ENCODE peak calls at places on chromosomes 2 and 18, in six cellular contexts. P is K562, K is gastrocnemius medialis, U is body of pancreas, Q is heart left ventricle, R is HepG2. J is an unnamed sample. For H3K27me3 and H3K4me1, the result is how much of the 10 kb centered on the place peaks cover.

GRCh38 chr2:42372474-42372787 is 11.4 kb upstream of the COX7A2L start:
- ATAC-seq in P (no peak), R (no peak), U (no peak), Q (no peak), K (no peak), J (no peak)

GRCh38 chr2:52897511-52898085 is 870.0 kb upstream of the CHAC2 start:
- ATAC-seq in U (no peak), R (no peak), Q (no peak), K (no peak), P (no peak), J (no peak)

GRCh38 chr18:62446511-62446910 is 76.3 kb upstream of the ZCCHC2 start:
- ATAC-seq in Q (no peak), K (no peak), R (no peak), P (no peak), U (no peak), J (no peak)

GRCh38 chr2:103818176-103818575 is 1035.7 kb upstream of the POU3F3 start:
- ATAC-seq in Q (no peak), U (no peak), R (no peak), K (no peak), P (no peak), J (no peak)

GRCh38 chr2:177896587-177896986 is 176.0 kb downstream of the PDE11A start:
- ATAC-seq in P (no peak), U (no peak), R (no peak), K (no peak), Q (no peak), J (no peak)

GRCh38 chr2:138676654-138677053 is 103.5 kb downstream of the NXPH2 start:
- ATAC-seq in U (no peak), P (no peak), R (no peak), K (no peak), Q (no peak), J (no peak)

GRCh38 chr2:46669996-46670793 is 190.8 kb downstream of the TMEM247 start:
- ATAC-seq in K (no peak), R (no peak), U (no peak), P (no peak), Q (peak), J (no peak)

GRCh38 chr2:217822296-217823252 is 180.2 kb downstream of the TNS1 start:
- ATAC-seq in K (no peak), Q (peak), R (peak), P (peak), U (peak), J (peak)

GRCh38 chr18:10054366-10054765 is 140.6 kb downstream of the VAPA start:
- ATAC-seq in Q (no peak), K (no peak), P (no peak), U (no peak), R (no peak), J (no peak)

GRCh38 chr2:225998653-225999052 is 599.1 kb downstream of the NYAP2 start:
- ATAC-seq in Q (no peak), K (no peak), R (no peak), U (no peak), P (no peak), J (no peak)

GRCh38 chr2:148554459-148555247 is 89.9 kb upstream of the EPC2 start:
- ATAC-seq in P (peak), R (no peak), Q (no peak), U (no peak), K (no peak), J (no peak)

GRCh38 chr18:43642647-43643046 is 365.4 kb upstream of the SYT4 start:
- ATAC-seq in R (no peak), K (no peak), U (no peak), Q (no peak), P (no peak), J (no peak)

GRCh38 chr18:32669549-32670165 is 103.2 kb downstream of the KLHL14 start:
- ATAC-seq in Q (no peak), U (no peak), K (no peak), P (no peak), R (peak), J (no peak)

GRCh38 chr2:147460140-147460539 is 384.7 kb upstream of the ACVR2A start:
- ATAC-seq in R (no peak), K (peak), Q (peak), U (no peak), P (no peak), J (peak)

GRCh38 chr2:136116111-136116812 is 1.7 kb downstream of the CXCR4 start:
- ATAC-seq in Q (peak), P (peak), K (no peak), U (no peak), R (no peak), J (no peak)

GRCh38 chr2:232103140-232103737 is 141.7 kb downstream of the DIS3L2 start:
- ATAC-seq in U (no peak), R (no peak), Q (no peak), P (no peak), K (no peak), J (no peak)

GRCh38 chr2:241941691-241942301 is 72.3 kb downstream of the RTP5 start:
- ATAC-seq in Q (no peak), P (no peak), R (no peak), U (no peak), K (no peak), J (peak)

GRCh38 chr2:44200011-44200410 is 31.3 kb downstream of the PPM1B start:
- ATAC-seq in P (no peak), U (no peak), K (no peak), R (no peak), Q (no peak), J (no peak)

GRCh38 chr2:207330912-207331311 is 165.2 kb upstream of the KLF7 start:
- ATAC-seq in R (no peak), U (peak), K (peak), P (peak), Q (peak), J (peak)

GRCh38 chr2:169853041-169853668 is 25.9 kb downstream of the UBR3 start:
- ATAC-seq in R (no peak), K (no peak), P (peak), Q (no peak), U (no peak), J (no peak)

GRCh38 chr2:240233891-240234502 is 93.5 kb upstream of the OTOS start:
- ATAC-seq in P (no peak), R (peak), U (peak), K (peak), Q (peak), J (no peak)
- TF ChIP-seq POLR2A in P (no peak), R (no peak), U (no peak), K (no peak), Q (no peak), J (no peak)

DNA sequence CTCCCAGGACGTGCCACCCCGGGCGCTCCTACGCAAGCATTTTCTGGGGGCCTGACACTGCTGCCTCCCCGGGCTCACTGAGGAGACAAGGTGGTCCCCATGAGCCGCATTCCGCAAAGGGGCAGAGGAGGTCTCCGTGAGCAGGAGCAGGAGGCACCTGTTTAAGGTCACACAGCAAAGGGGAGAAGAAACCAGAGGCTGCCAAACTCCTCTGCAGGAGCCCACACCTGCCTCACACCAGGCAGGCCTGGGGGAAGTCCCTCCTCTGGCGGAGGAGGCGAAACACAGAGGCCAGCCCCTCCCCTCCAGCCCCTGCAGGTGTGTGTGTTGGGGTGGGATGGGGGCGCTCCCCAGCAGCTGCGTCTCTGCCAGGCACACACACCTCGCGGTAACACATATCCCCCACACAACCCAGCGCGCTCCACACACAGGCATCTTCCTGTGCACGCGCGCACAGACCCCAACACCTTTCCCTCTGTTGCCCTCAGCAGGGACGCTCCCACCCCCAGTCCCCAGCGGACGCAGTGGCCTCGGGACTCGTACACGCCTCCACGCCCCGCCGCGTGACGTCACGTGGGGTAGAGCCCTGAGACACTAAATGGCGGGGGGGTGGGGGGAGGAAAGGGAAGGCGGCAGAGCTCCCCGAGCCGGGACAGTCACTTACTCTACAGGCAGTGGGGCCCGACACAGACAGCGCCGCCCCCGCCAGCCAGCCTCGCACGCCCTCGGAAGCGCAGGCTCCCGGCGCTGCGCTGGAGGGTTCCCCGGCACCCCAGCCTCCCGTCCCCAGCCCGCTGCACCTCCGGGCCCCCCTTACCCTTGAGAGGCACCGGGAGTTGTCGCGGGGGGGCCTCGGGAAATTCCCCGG is 537 bp upstream of the WNT10A start:
- ATAC-seq in R (peak), P (peak), K (no peak), U (peak), Q (no peak), J (no peak)
- H3K27me3 ChIP-seq in R (under half), P (under half), K (half or more), U (under half), Q (half or more), J (half or more)

GRCh38 chr2:65349863-65350262 is 82.5 kb downstream of the SPRED2 start:
- ATAC-seq in R (peak), K (no peak), Q (no peak), P (peak), U (no peak), J (no peak)
- H3K4me1 ChIP-seq in R (half or more), K (under half), Q (under half), P (under half), U (under half), J (under half)

GRCh38 chr2:62570861-62571698 is 65.1 kb upstream of the TMEM17 start:
- ATAC-seq in R (peak), Q (peak), P (no peak), K (no peak), U (peak), J (peak)
- TF ChIP-seq POLR2A in R (no peak), Q (no peak), P (no peak), K (no peak), U (peak), J (no peak)

DNA sequence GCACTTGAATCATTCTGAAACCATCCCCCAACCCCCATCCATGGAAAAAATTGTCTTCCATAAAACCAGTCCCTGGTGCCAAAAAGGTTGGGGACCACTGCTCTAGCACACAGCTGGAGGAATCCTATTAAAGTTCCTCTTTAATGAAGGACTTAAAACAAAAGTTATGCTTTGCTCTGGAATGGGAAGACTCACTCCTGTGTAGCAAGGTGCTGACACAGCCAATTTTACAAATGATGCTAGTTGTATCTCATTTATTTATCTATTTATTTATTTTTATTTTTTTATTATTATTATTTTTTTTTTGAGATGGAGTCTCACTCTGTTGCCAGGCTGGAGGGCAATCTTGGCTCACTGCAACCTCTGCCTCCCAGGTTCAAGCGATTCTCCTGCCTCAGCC is 58.9 kb upstream of the NDUFV2 start:
- ATAC-seq in R (no peak), K (no peak), U (no peak), P (no peak), Q (no peak), J (no peak)
- H3K27me3 ChIP-seq in R (under half), K (under half), U (under half), P (under half), Q (under half), J (under half)

GRCh38 chr2:65057391-65058052 is 1.3 kb downstream of the CEP68 start:
- ATAC-seq in K (peak), P (no peak), R (no peak), U (no peak), Q (no peak), J (no peak)
- H3K4me1 ChIP-seq in K (half or more), P (under half), R (half or more), U (half or more), Q (under half), J (half or more)

DNA sequence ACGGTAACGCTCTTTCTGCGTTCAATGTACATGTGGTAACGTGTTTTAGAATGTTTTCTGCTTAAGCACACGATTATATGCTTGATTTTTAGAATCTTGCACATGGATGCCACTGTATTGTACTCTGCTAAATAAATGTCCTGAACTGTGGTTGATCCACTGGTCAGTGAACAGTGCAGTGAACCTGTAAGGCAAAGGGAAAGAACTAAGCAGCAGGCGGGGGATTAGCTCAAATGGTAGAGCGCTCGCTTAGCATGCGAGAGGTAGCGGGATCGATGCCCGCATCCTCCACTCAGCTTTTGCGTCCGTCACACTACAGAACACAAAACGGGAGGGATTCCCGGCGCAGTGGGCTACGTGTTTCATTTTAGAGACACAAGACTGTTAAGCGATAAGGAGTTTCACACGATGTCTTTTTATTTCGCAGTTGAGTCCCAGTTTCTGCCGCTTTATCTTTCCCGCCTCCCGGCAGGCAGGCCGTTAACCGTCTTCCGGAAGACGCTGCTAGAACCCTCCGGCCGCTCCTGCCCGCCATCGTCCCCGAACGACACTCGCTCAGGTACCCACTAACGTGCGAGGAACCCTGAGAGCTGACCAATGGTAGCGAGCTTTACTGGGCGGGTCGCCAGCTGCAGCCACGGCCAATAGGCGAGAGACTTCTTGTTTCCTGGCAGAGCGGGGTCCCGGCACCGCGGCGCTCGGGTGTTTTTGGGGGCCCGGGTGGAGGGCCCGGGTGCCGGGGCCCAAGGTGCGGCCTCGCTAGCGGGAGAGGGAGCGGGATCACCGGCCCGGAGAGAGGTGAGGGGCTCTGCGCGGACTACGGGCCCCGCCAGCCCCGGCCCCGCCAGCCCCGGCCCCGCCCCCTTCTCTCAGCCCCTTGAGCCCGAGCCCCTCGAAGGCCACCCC is at the start of gene AGBL5:
- ATAC-seq in U (peak), K (peak), P (peak), Q (peak), R (peak), J (peak)
- TF ChIP-seq POLR2A in U (peak), K (peak), P (peak), Q (peak), R (peak), J (peak)

GRCh38 chr2:9952856-9953503 is 1.5 kb downstream of the GRHL1 start:
- ATAC-seq in P (no peak), Q (no peak), K (no peak), R (no peak), U (no peak), J (no peak)
- H3K27me3 ChIP-seq in P (under half), Q (under half), K (under half), R (under half), U (under half), J (under half)

DNA sequence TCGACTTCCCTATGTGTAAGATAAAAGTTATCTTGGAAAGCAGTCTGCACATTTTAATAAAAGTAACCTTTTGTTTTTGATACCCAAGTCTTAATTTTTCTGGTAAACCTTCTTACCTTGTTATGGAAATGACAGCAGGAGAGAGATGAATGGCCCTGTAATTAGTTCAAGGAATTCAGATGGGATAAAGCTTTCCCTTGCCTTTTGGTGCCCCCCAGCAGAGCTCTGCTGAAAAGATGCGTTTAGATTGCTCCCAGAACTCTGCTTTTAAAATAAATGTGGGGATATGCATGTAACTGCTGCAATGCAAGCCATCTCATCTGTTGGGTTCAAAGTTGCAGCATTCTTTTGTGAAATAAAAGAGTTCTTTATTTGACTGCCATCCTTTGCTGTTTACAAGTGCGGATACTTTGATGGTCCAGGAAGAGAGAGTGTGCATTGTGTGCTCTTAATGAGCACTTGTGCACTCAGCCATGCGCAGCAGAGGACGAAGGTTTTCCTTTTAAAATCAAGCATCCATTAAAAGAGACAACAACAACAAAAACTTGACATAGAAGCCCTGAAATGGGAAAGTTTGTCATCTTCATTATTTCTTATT is 176.7 kb upstream of the ST6GAL2 start:
- ATAC-seq in R (peak), Q (no peak), U (no peak), P (no peak), K (no peak), J (no peak)
- H3K4me1 ChIP-seq in R (under half), Q (under half), U (under half), P (under half), K (under half), J (under half)